ENCODE peak calls at places on chromosomes 1 and 21, in seven cellular contexts. R, V, U, D, C, Z and K are unnamed samples.
A peak's percentile ranks its signal among the peaks of the same experiment; 100 is the strongest.

GRCh38 chr1:93845554-93846150 is 33.4 kb downstream of the DNTTIP2 start:
- DNase-seq in V (peak; percentile 30), C (peak; percentile 86), D (peak; percentile 7), U (peak; percentile 71), R (peak; percentile 85), Z (peak; percentile 37), K (peak; percentile 83)

GRCh38 chr1:231165371-231165770 is 3.5 kb downstream of the TRIM67 start:
- DNase-seq in C (no peak), V (no peak), D (no peak), R (peak; percentile 60), U (no peak), Z (no peak), K (peak; percentile 12)

GRCh38 chr1:119371800-119372199 is 3.2 kb downstream of the HAO2 start:
- DNase-seq in V (no peak), D (no peak), R (no peak), Z (no peak), C (no peak), U (no peak), K (no peak)

GRCh38 chr1:230205719-230206198 is 138.7 kb downstream of the GALNT2 start:
- DNase-seq in D (no peak), V (peak; percentile 44), C (peak; percentile 72), R (no peak), U (no peak), Z (no peak), K (no peak)

GRCh38 chr1:16241116-16241763 is 4.3 kb upstream of the CPLANE2 start:
- DNase-seq in C (no peak), V (no peak), R (no peak), D (no peak), U (no peak), Z (no peak), K (no peak)

GRCh38 chr1:174134000-174134659 is 25.2 kb upstream of the RABGAP1L start:
- DNase-seq in U (no peak), C (no peak), Z (no peak), D (no peak), R (no peak), V (no peak), K (no peak)

GRCh38 chr1:111750856-111751255 is 4.8 kb upstream of the DDX20 start:
- DNase-seq in U (no peak), V (no peak), C (no peak), Z (no peak), R (no peak), D (no peak), K (no peak)

GRCh38 chr1:26582836-26583460 is 53.4 kb downstream of the RPS6KA1 start:
- DNase-seq in D (no peak), U (no peak), R (peak; percentile 77), V (no peak), C (peak; percentile 11), Z (no peak), K (peak; percentile 79)

GRCh38 chr1:163093579-163093978 is 24.4 kb downstream of the RGS4 start:
- DNase-seq in D (no peak), U (no peak), R (no peak), V (no peak), C (no peak), Z (no peak), K (no peak)

GRCh38 chr1:1217621-1218523 is 3.9 kb upstream of the TNFRSF4 start:
- DNase-seq in Z (no peak), R (no peak), U (peak; percentile 80), D (no peak), V (no peak), C (peak; percentile 81), K (peak; percentile 53)

GRCh38 chr1:61851849-61852692 is 109.8 kb downstream of the PATJ start:
- DNase-seq in U (no peak), R (peak; percentile 86), Z (peak; percentile 73), V (no peak), C (peak; percentile 31), D (peak; percentile 55), K (peak; percentile 79)

GRCh38 chr1:67393240-67393639 is 37.0 kb downstream of the SERBP1 start:
- DNase-seq in Z (no peak), R (no peak), V (peak; percentile 49), C (no peak), D (no peak), U (no peak), K (no peak)

GRCh38 chr1:159561513-159561912 is 25.7 kb upstream of the OR10J5 start:
- DNase-seq in C (no peak), Z (no peak), D (no peak), U (no peak), R (no peak), V (no peak), K (no peak)

GRCh38 chr1:167221126-167221803 is 579 bp downstream of the POU2F1 start:
- DNase-seq in Z (peak; percentile 71), D (peak; percentile 38), U (peak; percentile 83), R (no peak), C (peak; percentile 5), V (peak; percentile 61), K (no peak)

GRCh38 chr1:33358771-33359503 is 38.0 kb upstream of the A3GALT2 start:
- DNase-seq in R (no peak), C (no peak), U (no peak), V (no peak), D (no peak), Z (no peak), K (peak; percentile 23)

GRCh38 chr1:227883641-227884301 is 64.0 kb downstream of the WNT9A start:
- DNase-seq in Z (no peak), R (no peak), V (no peak), D (no peak), U (peak; percentile 45), C (no peak), K (no peak)

GRCh38 chr1:11337536-11338350 is 64.7 kb downstream of the UBIAD1 start:
- DNase-seq in R (peak; percentile 12), V (peak; percentile 50), U (peak; percentile 92), D (peak; percentile 49), C (no peak), Z (peak; percentile 81), K (peak; percentile 54)

GRCh38 chr1:1068374-1069060 is 5.6 kb downstream of the RNF223 start:
- DNase-seq in Z (peak; percentile 52), U (peak; percentile 84), V (peak; percentile 87), D (peak; percentile 50), R (no peak), C (peak; percentile 35), K (peak; percentile 93)

GRCh38 chr1:214425723-214426419 is 125.5 kb downstream of the PTPN14 start:
- DNase-seq in D (no peak), C (no peak), Z (no peak), U (no peak), V (no peak), R (no peak), K (no peak)

GRCh38 chr21:33325222-33326067 is 675 bp downstream of the IFNAR1 start:
- DNase-seq in C (peak; percentile 75), R (peak; percentile 67), U (no peak), D (peak; percentile 90), Z (no peak), V (peak; percentile 82), K (peak; percentile 73)

GRCh38 chr1:235923466-235924008 is 56.8 kb upstream of the LYST start:
- DNase-seq in R (peak; percentile 55), V (peak; percentile 84), C (peak; percentile 38), D (peak; percentile 86), Z (no peak), U (no peak), K (peak; percentile 69)

GRCh38 chr1:5370321-5370720 is 621.9 kb downstream of the NPHP4 start:
- DNase-seq in U (no peak), R (no peak), C (no peak), Z (no peak), V (no peak), D (no peak), K (no peak)

GRCh38 chr1:243251544-243251943 is 3.5 kb downstream of the CEP170 start:
- DNase-seq in Z (no peak), D (no peak), C (no peak), R (no peak), V (no peak), U (no peak), K (peak; percentile 42)

GRCh38 chr1:151542710-151543129 is 2.6 kb downstream of the TUFT1 start:
- DNase-seq in C (peak; percentile 45), Z (no peak), V (no peak), R (peak; percentile 84), D (peak; percentile 5), U (no peak), K (peak; percentile 84)

GRCh38 chr1:111570781-111571181 is 48.8 kb upstream of the RAP1A start:
- DNase-seq in V (no peak), U (peak; percentile 80), Z (no peak), R (no peak), C (peak; percentile 26), D (no peak), K (peak; percentile 31)

GRCh38 chr1:207805841-207806421 is 54.1 kb downstream of the CD46 start:
- DNase-seq in C (peak; percentile 91), D (peak; percentile 61), Z (no peak), R (peak; percentile 96), U (peak; percentile 28), V (no peak), K (peak; percentile 94)
- H3K9ac ChIP-seq in C (peak overlapping the region; percentile 21), D (peak overlapping the region; percentile 9), Z (no peak overlapping the region), R (no peak overlapping the region), U (no peak overlapping the region), V (no peak overlapping the region), K (peak overlapping the region; percentile 66)

GRCh38 chr1:226723640-226724532 is 15.2 kb downstream of the ITPKB start:
- DNase-seq in V (no peak), U (peak; percentile 84), R (peak; percentile 68), Z (peak; percentile 77), D (no peak), C (peak; percentile 52), K (peak; percentile 56)
- H3K9ac ChIP-seq in V (no peak overlapping the region), U (no peak overlapping the region), R (no peak overlapping the region), Z (no peak overlapping the region), D (no peak overlapping the region), C (no peak overlapping the region), K (no peak overlapping the region)

GRCh38 chr1:38062361-38063288 is 16.0 kb upstream of the POU3F1 start:
- DNase-seq in R (no peak), Z (no peak), V (no peak), C (no peak), D (no peak), U (no peak), K (no peak)
- H3K9ac ChIP-seq in R (no peak overlapping the region), Z (no peak overlapping the region), V (no peak overlapping the region), C (no peak overlapping the region), D (no peak overlapping the region), U (no peak overlapping the region), K (no peak overlapping the region)

GRCh38 chr21:43018519-43018918 is 44.2 kb downstream of the PKNOX1 start:
- DNase-seq in C (no peak), V (no peak), R (no peak), D (no peak), Z (no peak), U (no peak), K (no peak)

GRCh38 chr21:43020771-43021170 is 46.4 kb downstream of the PKNOX1 start:
- DNase-seq in D (no peak), V (no peak), U (no peak), Z (no peak), R (no peak), C (no peak), K (no peak)

GRCh38 chr21:43021756-43022600 is 47.6 kb downstream of the PKNOX1 start:
- DNase-seq in D (no peak), U (no peak), V (no peak), Z (no peak), R (no peak), C (no peak), K (no peak)

GRCh38 chr21:43021191-43021590 is 46.8 kb downstream of the PKNOX1 start:
- DNase-seq in C (no peak), R (no peak), V (no peak), Z (no peak), U (no peak), D (no peak), K (no peak)

GRCh38 chr21:43020177-43020576 is 45.8 kb downstream of the PKNOX1 start:
- DNase-seq in U (no peak), Z (no peak), C (no peak), R (no peak), D (no peak), V (no peak), K (no peak)
- H3K9ac ChIP-seq in U (no peak overlapping the region), Z (no peak overlapping the region), C (no peak overlapping the region), R (no peak overlapping the region), D (no peak overlapping the region), V (no peak overlapping the region), K (no peak overlapping the region)

GRCh38 chr1:225996946-225997545 is 2.1 kb downstream of the SDE2 start:
- DNase-seq in C (no peak), Z (no peak), D (peak; percentile 47), R (no peak), U (no peak), V (no peak), K (no peak)
- H3K9ac ChIP-seq in C (no peak overlapping the region), Z (no peak overlapping the region), D (peak overlapping the region; percentile 86), R (no peak overlapping the region), U (no peak overlapping the region), V (no peak overlapping the region), K (peak overlapping the region; percentile 91)